ENCODE peak calls at places on chromosomes 2 and 18, in nine cellular contexts. A is HS-5, B is NCI-H460, V is NAMALWA, H is T-helper 9 cell, L is cardiac muscle cell, O is MCF 10A, U is neuronal stem cell, K is ascending aorta. E is an unnamed sample.

GRCh38 chr2:208929489-208929864 is 494.4 kb upstream of the MAP2 start:
- DNase-seq in A (no peak), B (peak), V (no peak), H (no peak), L (no peak), O (no peak), U (no peak), K (no peak), E (no peak)

GRCh38 chr18:57075716-57076400 is 71.0 kb upstream of the BOD1L2 start:
- DNase-seq in A (no peak), B (no peak), V (no peak), H (no peak), L (no peak), O (no peak), U (peak), K (no peak), E (no peak)

GRCh38 chr2:207632575-207633492 is 7.6 kb upstream of the METTL21A start:
- DNase-seq in A (peak), B (peak), V (no peak), H (no peak), L (no peak), O (peak), U (no peak), K (no peak), E (peak)

GRCh38 chr2:124402274-124402673 is 377.2 kb downstream of the CNTNAP5 start:
- DNase-seq in A (no peak), B (no peak), V (no peak), H (no peak), L (no peak), O (no peak), U (no peak), K (no peak), E (no peak)

GRCh38 chr18:50973367-50974126 is 5.7 kb downstream of the ELAC1 start:
- DNase-seq in A (peak), B (peak), V (no peak), H (no peak), L (no peak), O (peak), U (no peak), K (no peak), E (peak)

GRCh38 chr2:73982140-73982617 is 2.5 kb upstream of the TET3 start:
- DNase-seq in A (no peak), B (no peak), V (no peak), H (no peak), L (no peak), O (peak), U (no peak), K (no peak), E (peak)

GRCh38 chr2:176106636-176107539 is at the start of gene HOXD11:
- DNase-seq in A (no peak), B (no peak), V (no peak), H (no peak), L (no peak), O (peak), U (no peak), K (no peak), E (no peak)

GRCh38 chr2:156077041-156077735 is 255.3 kb downstream of the NR4A2 start:
- DNase-seq in A (no peak), B (no peak), V (no peak), H (no peak), L (no peak), O (peak), U (no peak), K (no peak), E (no peak)

GRCh38 chr2:7825591-7826312 is 856.1 kb upstream of the ID2 start:
- DNase-seq in A (no peak), B (no peak), V (no peak), H (no peak), L (no peak), O (peak), U (no peak), K (no peak), E (no peak)

GRCh38 chr18:48137354-48138208 is 207.1 kb upstream of the SMAD2 start:
- DNase-seq in A (no peak), B (no peak), V (no peak), H (no peak), L (no peak), O (no peak), U (no peak), K (no peak), E (no peak)

GRCh38 chr2:237312021-237312755 is 101.8 kb downstream of the COL6A3 start:
- DNase-seq in A (peak), B (no peak), V (no peak), H (no peak), L (no peak), O (no peak), U (no peak), K (no peak), E (peak)

GRCh38 chr2:162403884-162404283 is 60.0 kb downstream of the GCA start:
- DNase-seq in A (peak), B (no peak), V (no peak), H (no peak), L (no peak), O (peak), U (no peak), K (no peak), E (peak)

GRCh38 chr2:98442488-98442887 is 2.2 kb upstream of the INPP4A start:
- DNase-seq in A (no peak), B (no peak), V (no peak), H (no peak), L (no peak), O (no peak), U (no peak), K (no peak), E (no peak)

E was measured in HCEC 1CT.